ENCODE peak calls at places on chromosomes 5 and 9, in six cellular contexts. I is HCT116, W is SK-N-SH, A is GM23338, R is K562, D is Panc1. V is an unnamed sample.

GRCh38 chr5:150298701-150299451 is 3.8 kb downstream of the ARSI start:
- DNase-seq in I (no peak), W (no peak), A (no peak), R (no peak), D (no peak), V (no peak)

GRCh38 chr5:95841914-95842812 is 19.6 kb upstream of the GLRX start:
- DNase-seq in I (no peak), W (no peak), A (no peak), R (no peak), D (no peak), V (no peak)

GRCh38 chr5:6158974-6159863 is 219.1 kb downstream of the MED10 start:
- DNase-seq in I (no peak), W (no peak), A (no peak), R (no peak), D (peak), V (no peak)

GRCh38 chr5:73218552-73219171 is 45.7 kb downstream of the TMEM174 start:
- DNase-seq in I (peak), W (no peak), A (peak), R (no peak), D (no peak), V (no peak)

GRCh38 chr5:152349683-152350526 is 55.2 kb downstream of the NMUR2 start:
- DNase-seq in I (peak), W (peak), A (peak), R (peak), D (peak), V (no peak)

GRCh38 chr5:129767927-129768380 is 20.1 kb downstream of the MINAR2 start:
- DNase-seq in I (peak), W (peak), A (peak), R (peak), D (peak), V (peak)

GRCh38 chr5:165334186-165334585 is 1828.8 kb downstream of the MAT2B start:
- DNase-seq in I (no peak), W (no peak), A (no peak), R (no peak), D (no peak), V (no peak)

GRCh38 chr5:128777052-128777451 is 188.2 kb upstream of the SLC27A6 start:
- DNase-seq in I (no peak), W (no peak), A (no peak), R (no peak), D (no peak), V (no peak)

GRCh38 chr5:80592761-80593160 is 22.7 kb upstream of the ANKRD34B start:
- DNase-seq in I (no peak), W (no peak), A (no peak), R (no peak), D (no peak), V (no peak)

GRCh38 chr5:136192526-136193395 is at the start of gene SMIM32:
- DNase-seq in I (no peak), W (peak), A (peak), R (no peak), D (no peak), V (no peak)

GRCh38 chr9:79264511-79265448 is 307.0 kb upstream of the TLE4 start:
- DNase-seq in I (no peak), W (no peak), A (no peak), R (no peak), D (no peak), V (peak)

GRCh38 chr5:112245616-112246015 is 173.5 kb downstream of the EPB41L4A start:
- DNase-seq in I (no peak), W (no peak), A (peak), R (no peak), D (no peak), V (no peak)

GRCh38 chr9:1723616-1724015 is 291.5 kb upstream of the SMARCA2 start:
- DNase-seq in I (no peak), W (no peak), A (no peak), R (no peak), D (no peak), V (no peak)

GRCh38 chr5:40409600-40409999 is 270.1 kb upstream of the PTGER4 start:
- DNase-seq in I (no peak), W (no peak), A (no peak), R (no peak), D (no peak), V (peak)

GRCh38 chr5:142888469-142889085 is 118.4 kb downstream of the ARHGAP26 start:
- DNase-seq in I (no peak), W (peak), A (peak), R (peak), D (peak), V (no peak)

GRCh38 chr9:35111006-35111933 is 4.4 kb downstream of the ATOSB start:
- DNase-seq in I (peak), W (peak), A (peak), R (peak), D (peak), V (peak)
- TF ChIP-seq POLR2AphosphoS5 in I (peak), W (no peak), A (peak), R (no peak), D (no peak), V (no peak)

GRCh38 chr5:76236684-76237083 is 153.5 kb downstream of the SV2C start:
- DNase-seq in I (no peak), W (no peak), A (no peak), R (no peak), D (no peak), V (no peak)

GRCh38 chr5:76225316-76225715 is 142.1 kb downstream of the SV2C start:
- DNase-seq in I (no peak), W (no peak), A (no peak), R (no peak), D (no peak), V (no peak)

DNA sequence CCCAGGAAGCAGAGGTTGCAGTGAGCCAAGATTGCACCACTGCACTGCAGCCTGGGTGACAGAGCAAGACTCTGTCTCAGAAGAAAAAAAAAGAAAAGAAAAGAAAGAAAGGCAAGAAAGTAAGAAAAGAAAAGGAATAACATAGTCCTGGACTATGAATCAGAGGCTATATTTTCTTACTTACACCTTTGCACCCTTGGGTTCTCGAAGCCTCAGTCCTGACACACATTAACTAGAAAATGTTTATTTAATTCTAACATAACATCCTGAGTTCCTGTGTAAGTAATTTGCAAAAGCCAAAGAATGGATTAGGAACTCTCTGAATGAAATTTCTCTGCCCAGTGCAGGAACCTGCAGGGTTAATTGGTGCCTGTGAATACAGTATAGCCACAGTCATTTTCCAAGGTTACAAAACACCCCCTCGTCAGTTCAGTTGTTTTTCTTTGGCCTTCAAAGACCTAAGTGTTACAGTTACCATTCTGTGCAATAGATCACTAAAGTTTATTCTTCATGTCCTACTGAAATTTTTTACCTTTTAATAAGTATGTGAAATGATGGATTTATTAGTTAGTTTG is 147.6 kb downstream of the SV2C start:
- DNase-seq in I (no peak), W (no peak), A (no peak), R (no peak), D (no peak), V (no peak)
- TF ChIP-seq REST in I (no peak), W (no peak), A (no peak), R (no peak), D (no peak), V (no peak)

GRCh38 chr5:13540154-13540815 is 404.2 kb downstream of the DNAH5 start:
- DNase-seq in I (no peak), W (no peak), A (peak), R (no peak), D (no peak), V (no peak)
- TF ChIP-seq POLR2AphosphoS5 in I (no peak), W (no peak), A (no peak), R (no peak), D (no peak), V (no peak)

DNA sequence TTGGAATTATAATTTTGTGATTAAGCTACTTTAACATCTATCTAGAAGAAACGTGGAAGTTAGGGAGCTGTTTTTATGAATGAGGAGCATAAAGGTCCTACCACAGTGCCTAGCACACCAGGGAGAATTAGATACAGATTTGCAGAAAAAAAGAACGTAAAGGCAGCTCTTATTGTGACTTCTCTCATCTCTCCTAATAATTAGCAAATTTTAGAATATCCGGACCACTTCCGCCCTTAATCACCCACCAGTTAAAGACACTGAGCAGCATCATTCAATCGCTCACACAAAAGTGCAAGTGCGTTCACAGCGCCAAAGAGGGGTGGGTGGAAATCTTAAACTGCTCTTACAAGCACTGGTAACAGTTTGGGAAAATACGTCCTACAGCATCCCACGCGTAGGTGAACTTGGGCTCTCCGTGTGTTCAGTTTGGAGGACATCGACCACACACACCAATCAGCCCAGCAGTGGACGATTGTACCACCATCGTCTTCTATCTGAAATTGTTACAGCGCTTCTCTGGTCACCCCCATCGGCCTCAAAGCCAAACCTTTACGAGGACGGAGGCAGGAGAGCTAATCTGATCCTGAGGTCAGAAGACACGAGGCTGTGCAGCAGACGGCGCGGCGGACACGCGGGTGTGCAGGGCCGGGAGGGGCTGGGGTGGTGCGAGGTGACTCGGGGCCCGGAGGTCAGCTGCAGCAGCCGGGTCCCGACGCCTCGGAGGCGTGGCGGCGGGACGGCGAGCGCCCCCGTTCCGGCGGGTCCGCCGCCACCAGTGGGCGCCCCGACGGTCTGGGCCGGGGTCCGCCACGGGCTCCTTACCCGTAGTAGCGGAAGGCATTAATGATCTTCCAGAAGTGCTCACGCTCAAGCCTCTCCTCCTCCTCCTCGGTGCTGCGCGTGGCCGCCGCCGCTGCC is 646 bp downstream of the CARNMT1 start:
- DNase-seq in I (peak), W (peak), A (peak), R (peak), D (no peak), V (peak)
- TF ChIP-seq REST in I (no peak), W (no peak), A (no peak), R (no peak), D (no peak), V (no peak)

GRCh38 chr9:93254806-93255519 is 71.0 kb downstream of the WNK2 start:
- DNase-seq in I (no peak), W (no peak), A (no peak), R (no peak), D (no peak), V (no peak)
- TF ChIP-seq POLR2AphosphoS5 in I (no peak), W (no peak), A (no peak), R (no peak), D (no peak), V (no peak)

GRCh38 chr5:3954633-3955032 is 359.0 kb downstream of the IRX1 start:
- DNase-seq in I (no peak), W (no peak), A (no peak), R (no peak), D (no peak), V (no peak)

GRCh38 chr5:3943803-3944202 is 348.2 kb downstream of the IRX1 start:
- DNase-seq in I (no peak), W (no peak), A (no peak), R (no peak), D (no peak), V (peak)

GRCh38 chr5:3954189-3954588 is 358.6 kb downstream of the IRX1 start:
- DNase-seq in I (no peak), W (no peak), A (no peak), R (no peak), D (no peak), V (no peak)

GRCh38 chr5:3944930-3945329 is 349.3 kb downstream of the IRX1 start:
- DNase-seq in I (no peak), W (no peak), A (no peak), R (no peak), D (no peak), V (no peak)

GRCh38 chr5:3948838-3949237 is 353.2 kb downstream of the IRX1 start:
- DNase-seq in I (no peak), W (no peak), A (no peak), R (no peak), D (no peak), V (no peak)
- TF ChIP-seq REST in I (no peak), W (no peak), A (no peak), R (no peak), D (no peak), V (no peak)

GRCh38 chr5:175475248-175475647 is 3.1 kb upstream of the SFXN1 start:
- DNase-seq in I (no peak), W (no peak), A (no peak), R (no peak), D (no peak), V (no peak)

GRCh38 chr5:175477440-175477839 is 920 bp upstream of the SFXN1 start:
- DNase-seq in I (no peak), W (no peak), A (no peak), R (no peak), D (no peak), V (no peak)

GRCh38 chr5:175478008-175478383 is 364 bp upstream of the SFXN1 start:
- DNase-seq in I (no peak), W (no peak), A (no peak), R (peak), D (no peak), V (no peak)

GRCh38 chr5:175479125-175479881 is 943 bp downstream of the SFXN1 start:
- DNase-seq in I (no peak), W (peak), A (peak), R (peak), D (no peak), V (no peak)

GRCh38 chr5:175478384-175479124 is at the start of gene SFXN1:
- DNase-seq in I (peak), W (peak), A (peak), R (peak), D (no peak), V (peak)
- TF ChIP-seq POLR2AphosphoS5 in I (peak), W (peak), A (peak), R (peak), D (peak), V (peak)

GRCh38 chr9:92046676-92047075 is 68.5 kb downstream of the SPTLC1 start:
- DNase-seq in I (no peak), W (no peak), A (no peak), R (no peak), D (no peak), V (no peak)

GRCh38 chr9:92042260-92042659 is 73.0 kb downstream of the SPTLC1 start:
- DNase-seq in I (no peak), W (no peak), A (no peak), R (no peak), D (no peak), V (no peak)

GRCh38 chr9:92047500-92047899 is 67.7 kb downstream of the SPTLC1 start:
- DNase-seq in I (no peak), W (no peak), A (no peak), R (no peak), D (no peak), V (no peak)

GRCh38 chr9:92044945-92045344 is 70.3 kb downstream of the SPTLC1 start:
- DNase-seq in I (no peak), W (no peak), A (no peak), R (peak), D (no peak), V (no peak)

DNA sequence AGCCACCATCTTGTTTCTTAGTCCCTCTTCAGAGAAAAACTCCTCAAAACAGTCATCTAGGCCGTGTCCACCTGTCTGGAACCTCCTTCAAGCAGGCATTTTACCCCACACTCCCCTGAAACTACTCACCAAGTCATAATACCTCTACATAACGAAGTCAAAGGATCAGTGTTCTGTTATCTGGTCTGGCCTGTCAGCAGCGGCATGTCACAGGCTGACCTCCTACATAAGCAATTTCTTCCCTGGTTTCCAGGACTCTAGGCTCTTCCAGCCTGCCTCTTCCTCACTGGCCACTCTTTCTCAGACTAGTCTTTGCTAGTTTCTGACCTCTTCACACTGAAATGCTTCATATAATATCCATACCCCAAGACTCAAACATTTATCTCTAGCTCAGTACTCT is 72.2 kb downstream of the SPTLC1 start:
- DNase-seq in I (no peak), W (no peak), A (no peak), R (peak), D (no peak), V (no peak)
- TF ChIP-seq REST in I (no peak), W (no peak), A (no peak), R (no peak), D (no peak), V (no peak)

GRCh38 chr9:125177888-125178287 is 11.7 kb downstream of the PPP6C start:
- DNase-seq in I (no peak), W (no peak), A (no peak), R (no peak), D (no peak), V (no peak)

GRCh38 chr9:125180876-125181275 is 8.7 kb downstream of the PPP6C start:
- DNase-seq in I (no peak), W (no peak), A (no peak), R (no peak), D (no peak), V (no peak)

GRCh38 chr9:125172351-125172750 is 17.3 kb downstream of the PPP6C start:
- DNase-seq in I (no peak), W (no peak), A (no peak), R (no peak), D (no peak), V (no peak)

GRCh38 chr9:125176632-125177031 is 13.0 kb downstream of the PPP6C start:
- DNase-seq in I (no peak), W (peak), A (no peak), R (peak), D (no peak), V (no peak)
- TF ChIP-seq POLR2AphosphoS5 in I (no peak), W (no peak), A (no peak), R (no peak), D (no peak), V (no peak)

V was measured in HL-60.